ENCODE peak calls at places on chromosomes 11 and 22, in seven cellular contexts. One of them, this sample, is unnamed.

GRCh38 chr11:101916422-101916821 is at the start of gene ANGPTL5:
- DNase-seq in T1000: no peak
- DNase-seq in activated naive CD8-positive, alpha-beta T cell treated with anti-CD3 and anti-CD28 coated beads for 36 hours: no peak
- DNase-seq in stimulated activated CD4-positive, alpha-beta T cell treated with anti-CD3 and anti-CD28 coated beads, Interleukin-2, amount 100 ng/mL, for 48 hours: no peak
- DNase-seq in HuH-7: no peak
- DNase-seq in Kasumi-1: no peak
- DNase-seq in cardiac fibroblast: no peak
- DNase-seq in this sample: no peak

GRCh38 chr11:1836011-1836945 is 1.5 kb downstream of the SYT8 start:
- DNase-seq in T1000: no peak
- DNase-seq in activated naive CD8-positive, alpha-beta T cell treated with anti-CD3 and anti-CD28 coated beads for 36 hours: no peak
- DNase-seq in cardiac fibroblast: no peak
- DNase-seq in Kasumi-1: no peak
- DNase-seq in stimulated activated CD4-positive, alpha-beta T cell treated with anti-CD3 and anti-CD28 coated beads, Interleukin-2, amount 100 ng/mL, for 48 hours: no peak
- DNase-seq in HuH-7: no peak
- DNase-seq in this sample: no peak

GRCh38 chr11:11426226-11426915 is 73.3 kb upstream of the CSNK2A3 start:
- DNase-seq in stimulated activated CD4-positive, alpha-beta T cell treated with anti-CD3 and anti-CD28 coated beads, Interleukin-2, amount 100 ng/mL, for 48 hours: no peak
- DNase-seq in HuH-7: no peak
- DNase-seq in T1000: no peak
- DNase-seq in activated naive CD8-positive, alpha-beta T cell treated with anti-CD3 and anti-CD28 coated beads for 36 hours: no peak
- DNase-seq in cardiac fibroblast: no peak
- DNase-seq in Kasumi-1: no peak
- DNase-seq in this sample: peak; percentile 73

GRCh38 chr11:747176-748006 is at the start of gene TALDO1:
- DNase-seq in stimulated activated CD4-positive, alpha-beta T cell treated with anti-CD3 and anti-CD28 coated beads, Interleukin-2, amount 100 ng/mL, for 48 hours: peak; percentile 85
- DNase-seq in HuH-7: peak; percentile 94
- DNase-seq in T1000: peak; percentile 77
- DNase-seq in cardiac fibroblast: peak; percentile 85
- DNase-seq in activated naive CD8-positive, alpha-beta T cell treated with anti-CD3 and anti-CD28 coated beads for 36 hours: peak; percentile 94
- DNase-seq in Kasumi-1: peak; percentile 93
- DNase-seq in this sample: peak; percentile 95

GRCh38 chr11:125239585-125240331 is 75.2 kb downstream of the PKNOX2 start:
- DNase-seq in HuH-7: no peak
- DNase-seq in stimulated activated CD4-positive, alpha-beta T cell treated with anti-CD3 and anti-CD28 coated beads, Interleukin-2, amount 100 ng/mL, for 48 hours: no peak
- DNase-seq in Kasumi-1: no peak
- DNase-seq in cardiac fibroblast: no peak
- DNase-seq in activated naive CD8-positive, alpha-beta T cell treated with anti-CD3 and anti-CD28 coated beads for 36 hours: no peak
- DNase-seq in T1000: no peak
- DNase-seq in this sample: no peak

GRCh38 chr11:8922691-8923090 is 10.1 kb downstream of the C11orf16 start:
- DNase-seq in HuH-7: no peak
- DNase-seq in T1000: no peak
- DNase-seq in cardiac fibroblast: no peak
- DNase-seq in stimulated activated CD4-positive, alpha-beta T cell treated with anti-CD3 and anti-CD28 coated beads, Interleukin-2, amount 100 ng/mL, for 48 hours: no peak
- DNase-seq in Kasumi-1: no peak
- DNase-seq in activated naive CD8-positive, alpha-beta T cell treated with anti-CD3 and anti-CD28 coated beads for 36 hours: no peak
- DNase-seq in this sample: no peak

GRCh38 chr22:32119568-32120235 is 39.4 kb downstream of the C22orf42 start:
- DNase-seq in T1000: no peak
- DNase-seq in cardiac fibroblast: no peak
- DNase-seq in activated naive CD8-positive, alpha-beta T cell treated with anti-CD3 and anti-CD28 coated beads for 36 hours: no peak
- DNase-seq in stimulated activated CD4-positive, alpha-beta T cell treated with anti-CD3 and anti-CD28 coated beads, Interleukin-2, amount 100 ng/mL, for 48 hours: no peak
- DNase-seq in Kasumi-1: no peak
- DNase-seq in HuH-7: no peak
- DNase-seq in this sample: no peak

GRCh38 chr11:79369094-79369493 is 71.7 kb downstream of the TENM4 start:
- DNase-seq in cardiac fibroblast: no peak
- DNase-seq in T1000: no peak
- DNase-seq in stimulated activated CD4-positive, alpha-beta T cell treated with anti-CD3 and anti-CD28 coated beads, Interleukin-2, amount 100 ng/mL, for 48 hours: no peak
- DNase-seq in Kasumi-1: no peak
- DNase-seq in HuH-7: no peak
- DNase-seq in activated naive CD8-positive, alpha-beta T cell treated with anti-CD3 and anti-CD28 coated beads for 36 hours: no peak
- DNase-seq in this sample: no peak

GRCh38 chr11:107139396-107139795 is 121.1 kb upstream of the GUCY1A2 start:
- DNase-seq in HuH-7: no peak
- DNase-seq in Kasumi-1: no peak
- DNase-seq in activated naive CD8-positive, alpha-beta T cell treated with anti-CD3 and anti-CD28 coated beads for 36 hours: no peak
- DNase-seq in stimulated activated CD4-positive, alpha-beta T cell treated with anti-CD3 and anti-CD28 coated beads, Interleukin-2, amount 100 ng/mL, for 48 hours: no peak
- DNase-seq in cardiac fibroblast: no peak
- DNase-seq in T1000: no peak
- DNase-seq in this sample: no peak

GRCh38 chr11:75858613-75859012 is 43.6 kb downstream of the UVRAG start:
- DNase-seq in HuH-7: no peak
- DNase-seq in T1000: no peak
- DNase-seq in Kasumi-1: no peak
- DNase-seq in stimulated activated CD4-positive, alpha-beta T cell treated with anti-CD3 and anti-CD28 coated beads, Interleukin-2, amount 100 ng/mL, for 48 hours: no peak
- DNase-seq in activated naive CD8-positive, alpha-beta T cell treated with anti-CD3 and anti-CD28 coated beads for 36 hours: no peak
- DNase-seq in cardiac fibroblast: peak; percentile 79
- DNase-seq in this sample: peak; percentile 48

GRCh38 chr11:47202569-47202968 is 12.2 kb upstream of the DDB2 start:
- DNase-seq in activated naive CD8-positive, alpha-beta T cell treated with anti-CD3 and anti-CD28 coated beads for 36 hours: no peak
- DNase-seq in cardiac fibroblast: no peak
- DNase-seq in HuH-7: no peak
- DNase-seq in stimulated activated CD4-positive, alpha-beta T cell treated with anti-CD3 and anti-CD28 coated beads, Interleukin-2, amount 100 ng/mL, for 48 hours: no peak
- DNase-seq in Kasumi-1: no peak
- DNase-seq in T1000: no peak
- DNase-seq in this sample: no peak

GRCh38 chr11:32262367-32262766 is 171.5 kb downstream of the RCN1 start:
- DNase-seq in Kasumi-1: no peak
- DNase-seq in activated naive CD8-positive, alpha-beta T cell treated with anti-CD3 and anti-CD28 coated beads for 36 hours: no peak
- DNase-seq in stimulated activated CD4-positive, alpha-beta T cell treated with anti-CD3 and anti-CD28 coated beads, Interleukin-2, amount 100 ng/mL, for 48 hours: no peak
- DNase-seq in HuH-7: no peak
- DNase-seq in T1000: no peak
- DNase-seq in cardiac fibroblast: no peak
- DNase-seq in this sample: no peak

GRCh38 chr11:63845305-63845704 is 6.4 kb downstream of the MARK2 start:
- DNase-seq in Kasumi-1: peak; percentile 16
- DNase-seq in stimulated activated CD4-positive, alpha-beta T cell treated with anti-CD3 and anti-CD28 coated beads, Interleukin-2, amount 100 ng/mL, for 48 hours: no peak
- DNase-seq in activated naive CD8-positive, alpha-beta T cell treated with anti-CD3 and anti-CD28 coated beads for 36 hours: no peak
- DNase-seq in T1000: no peak
- DNase-seq in HuH-7: no peak
- DNase-seq in cardiac fibroblast: peak; percentile 62
- DNase-seq in this sample: peak; percentile 45

GRCh38 chr11:57251491-57252104 is 14.5 kb upstream of the APLNR start:
- DNase-seq in cardiac fibroblast: peak; percentile 79
- DNase-seq in T1000: no peak
- DNase-seq in Kasumi-1: no peak
- DNase-seq in stimulated activated CD4-positive, alpha-beta T cell treated with anti-CD3 and anti-CD28 coated beads, Interleukin-2, amount 100 ng/mL, for 48 hours: no peak
- DNase-seq in activated naive CD8-positive, alpha-beta T cell treated with anti-CD3 and anti-CD28 coated beads for 36 hours: no peak
- DNase-seq in HuH-7: no peak
- DNase-seq in this sample: peak; percentile 15

GRCh38 chr11:102722804-102723203 is 1.9 kb downstream of the MMP8 start:
- DNase-seq in T1000: no peak
- DNase-seq in activated naive CD8-positive, alpha-beta T cell treated with anti-CD3 and anti-CD28 coated beads for 36 hours: no peak
- DNase-seq in Kasumi-1: peak; percentile 66
- DNase-seq in HuH-7: no peak
- DNase-seq in cardiac fibroblast: no peak
- DNase-seq in stimulated activated CD4-positive, alpha-beta T cell treated with anti-CD3 and anti-CD28 coated beads, Interleukin-2, amount 100 ng/mL, for 48 hours: no peak
- DNase-seq in this sample: no peak

GRCh38 chr22:32660292-32660691 is 141.2 kb upstream of the TIMP3 start:
- DNase-seq in activated naive CD8-positive, alpha-beta T cell treated with anti-CD3 and anti-CD28 coated beads for 36 hours: peak; percentile 45
- DNase-seq in T1000: no peak
- DNase-seq in stimulated activated CD4-positive, alpha-beta T cell treated with anti-CD3 and anti-CD28 coated beads, Interleukin-2, amount 100 ng/mL, for 48 hours: peak; percentile 42
- DNase-seq in HuH-7: peak; percentile 82
- DNase-seq in Kasumi-1: peak; percentile 66
- DNase-seq in cardiac fibroblast: peak; percentile 67
- DNase-seq in this sample: peak; percentile 74

GRCh38 chr11:134536677-134537076 is 124.6 kb upstream of the B3GAT1 start:
- DNase-seq in HuH-7: no peak
- DNase-seq in stimulated activated CD4-positive, alpha-beta T cell treated with anti-CD3 and anti-CD28 coated beads, Interleukin-2, amount 100 ng/mL, for 48 hours: no peak
- DNase-seq in cardiac fibroblast: no peak
- DNase-seq in Kasumi-1: no peak
- DNase-seq in activated naive CD8-positive, alpha-beta T cell treated with anti-CD3 and anti-CD28 coated beads for 36 hours: no peak
- DNase-seq in T1000: no peak
- DNase-seq in this sample: no peak

GRCh38 chr11:67267188-67268035 is 1.1 kb downstream of the GRK2 start:
- DNase-seq in Kasumi-1: no peak
- DNase-seq in T1000: no peak
- DNase-seq in HuH-7: peak; percentile 98
- DNase-seq in cardiac fibroblast: no peak
- DNase-seq in stimulated activated CD4-positive, alpha-beta T cell treated with anti-CD3 and anti-CD28 coated beads, Interleukin-2, amount 100 ng/mL, for 48 hours: no peak
- DNase-seq in activated naive CD8-positive, alpha-beta T cell treated with anti-CD3 and anti-CD28 coated beads for 36 hours: no peak
- DNase-seq in this sample: no peak

GRCh38 chr11:128236506-128237498 is 350.6 kb downstream of the ETS1 start:
- DNase-seq in Kasumi-1: no peak
- DNase-seq in cardiac fibroblast: no peak
- DNase-seq in stimulated activated CD4-positive, alpha-beta T cell treated with anti-CD3 and anti-CD28 coated beads, Interleukin-2, amount 100 ng/mL, for 48 hours: no peak
- DNase-seq in HuH-7: no peak
- DNase-seq in T1000: no peak
- DNase-seq in activated naive CD8-positive, alpha-beta T cell treated with anti-CD3 and anti-CD28 coated beads for 36 hours: no peak
- DNase-seq in this sample: no peak

GRCh38 chr11:112163875-112164521 is at the start of gene IL18:
- DNase-seq in T1000: no peak
- DNase-seq in stimulated activated CD4-positive, alpha-beta T cell treated with anti-CD3 and anti-CD28 coated beads, Interleukin-2, amount 100 ng/mL, for 48 hours: no peak
- DNase-seq in HuH-7: peak; percentile 42
- DNase-seq in Kasumi-1: peak; percentile 71
- DNase-seq in activated naive CD8-positive, alpha-beta T cell treated with anti-CD3 and anti-CD28 coated beads for 36 hours: no peak
- DNase-seq in cardiac fibroblast: no peak
- DNase-seq in this sample: no peak

GRCh38 chr22:32413715-32414114 is 1.7 kb upstream of the RTCB start:
- DNase-seq in stimulated activated CD4-positive, alpha-beta T cell treated with anti-CD3 and anti-CD28 coated beads, Interleukin-2, amount 100 ng/mL, for 48 hours: no peak
- DNase-seq in activated naive CD8-positive, alpha-beta T cell treated with anti-CD3 and anti-CD28 coated beads for 36 hours: no peak
- DNase-seq in HuH-7: peak; percentile 28
- DNase-seq in cardiac fibroblast: peak; percentile 29
- DNase-seq in T1000: no peak
- DNase-seq in Kasumi-1: peak; percentile 16
- DNase-seq in this sample: peak; percentile 21

GRCh38 chr11:134768463-134768862 is 356.4 kb upstream of the B3GAT1 start:
- DNase-seq in HuH-7: no peak
- DNase-seq in Kasumi-1: no peak
- DNase-seq in activated naive CD8-positive, alpha-beta T cell treated with anti-CD3 and anti-CD28 coated beads for 36 hours: no peak
- DNase-seq in stimulated activated CD4-positive, alpha-beta T cell treated with anti-CD3 and anti-CD28 coated beads, Interleukin-2, amount 100 ng/mL, for 48 hours: no peak
- DNase-seq in cardiac fibroblast: no peak
- DNase-seq in T1000: no peak
- DNase-seq in this sample: no peak

GRCh38 chr11:133388260-133388659 is 144.0 kb downstream of the OPCML start:
- DNase-seq in stimulated activated CD4-positive, alpha-beta T cell treated with anti-CD3 and anti-CD28 coated beads, Interleukin-2, amount 100 ng/mL, for 48 hours: no peak
- DNase-seq in activated naive CD8-positive, alpha-beta T cell treated with anti-CD3 and anti-CD28 coated beads for 36 hours: no peak
- DNase-seq in HuH-7: no peak
- DNase-seq in cardiac fibroblast: no peak
- DNase-seq in T1000: no peak
- DNase-seq in Kasumi-1: no peak
- DNase-seq in this sample: no peak

GRCh38 chr11:7968686-7969085 is 3.4 kb upstream of the NLRP10 start:
- DNase-seq in Kasumi-1: no peak
- DNase-seq in cardiac fibroblast: no peak
- DNase-seq in HuH-7: no peak
- DNase-seq in stimulated activated CD4-positive, alpha-beta T cell treated with anti-CD3 and anti-CD28 coated beads, Interleukin-2, amount 100 ng/mL, for 48 hours: no peak
- DNase-seq in T1000: no peak
- DNase-seq in activated naive CD8-positive, alpha-beta T cell treated with anti-CD3 and anti-CD28 coated beads for 36 hours: no peak
- DNase-seq in this sample: no peak

GRCh38 chr11:28011813-28012212 is 96.1 kb downstream of the KIF18A start:
- DNase-seq in Kasumi-1: no peak
- DNase-seq in T1000: no peak
- DNase-seq in stimulated activated CD4-positive, alpha-beta T cell treated with anti-CD3 and anti-CD28 coated beads, Interleukin-2, amount 100 ng/mL, for 48 hours: no peak
- DNase-seq in cardiac fibroblast: no peak
- DNase-seq in HuH-7: no peak
- DNase-seq in activated naive CD8-positive, alpha-beta T cell treated with anti-CD3 and anti-CD28 coated beads for 36 hours: no peak
- DNase-seq in this sample: no peak

GRCh38 chr22:49017769-49018330 is 809.8 kb downstream of the BRD1 start:
- DNase-seq in Kasumi-1: no peak
- DNase-seq in cardiac fibroblast: no peak
- DNase-seq in HuH-7: no peak
- DNase-seq in stimulated activated CD4-positive, alpha-beta T cell treated with anti-CD3 and anti-CD28 coated beads, Interleukin-2, amount 100 ng/mL, for 48 hours: no peak
- DNase-seq in activated naive CD8-positive, alpha-beta T cell treated with anti-CD3 and anti-CD28 coated beads for 36 hours: no peak
- DNase-seq in T1000: no peak
- DNase-seq in this sample: no peak

GRCh38 chr11:128507936-128508335 is 79.4 kb downstream of the ETS1 start:
- DNase-seq in cardiac fibroblast: no peak
- DNase-seq in activated naive CD8-positive, alpha-beta T cell treated with anti-CD3 and anti-CD28 coated beads for 36 hours: no peak
- DNase-seq in T1000: no peak
- DNase-seq in HuH-7: no peak
- DNase-seq in stimulated activated CD4-positive, alpha-beta T cell treated with anti-CD3 and anti-CD28 coated beads, Interleukin-2, amount 100 ng/mL, for 48 hours: no peak
- DNase-seq in Kasumi-1: no peak
- DNase-seq in this sample: no peak

GRCh38 chr11:126393143-126393542 is 37.7 kb downstream of the ST3GAL4 start:
- DNase-seq in cardiac fibroblast: no peak
- DNase-seq in T1000: no peak
- DNase-seq in stimulated activated CD4-positive, alpha-beta T cell treated with anti-CD3 and anti-CD28 coated beads, Interleukin-2, amount 100 ng/mL, for 48 hours: no peak
- DNase-seq in Kasumi-1: no peak
- DNase-seq in HuH-7: no peak
- DNase-seq in activated naive CD8-positive, alpha-beta T cell treated with anti-CD3 and anti-CD28 coated beads for 36 hours: no peak
- DNase-seq in this sample: no peak

GRCh38 chr11:105929381-105929955 is 92.6 kb downstream of the MSANTD4 start:
- DNase-seq in cardiac fibroblast: no peak
- DNase-seq in T1000: no peak
- DNase-seq in stimulated activated CD4-positive, alpha-beta T cell treated with anti-CD3 and anti-CD28 coated beads, Interleukin-2, amount 100 ng/mL, for 48 hours: no peak
- DNase-seq in activated naive CD8-positive, alpha-beta T cell treated with anti-CD3 and anti-CD28 coated beads for 36 hours: no peak
- DNase-seq in HuH-7: no peak
- DNase-seq in Kasumi-1: no peak
- DNase-seq in this sample: no peak